ENCODE peak calls at places on chromosomes 11 and 22, in five cellular contexts. F is fibroblast of villous mesenchyme, B is fibroblast of lung, Q is MCF 10A, P is AG04450. G is an unnamed sample.

GRCh38 chr11:441418-442274 is at the start of gene ANO9:
- DNase-seq in Q (peak), P (no peak), B (no peak), F (no peak), G (no peak)

GRCh38 chr22:28237092-28237491 is 318.0 kb upstream of the PITPNB start:
- DNase-seq in P (no peak), F (peak), Q (peak), B (no peak), G (no peak)

GRCh38 chr11:113849713-113850112 is 25.7 kb downstream of the USP28 start:
- DNase-seq in F (no peak), P (no peak), B (no peak), Q (no peak), G (no peak)

GRCh38 chr22:31628969-31629723 is 32.9 kb downstream of the PISD start:
- DNase-seq in Q (no peak), P (no peak), B (no peak), F (no peak), G (no peak)

GRCh38 chr11:61586792-61587430 is 6.0 kb upstream of the SYT7 start:
- DNase-seq in F (no peak), B (no peak), Q (no peak), P (no peak), G (no peak)

GRCh38 chr11:9574556-9574805 is 1.0 kb downstream of the WEE1 start:
- DNase-seq in F (peak), B (no peak), Q (peak), P (no peak), G (no peak)

GRCh38 chr11:4095509-4096230 is 1.1 kb downstream of the RRM1 start:
- DNase-seq in B (peak), Q (peak), F (peak), P (no peak), G (no peak)

GRCh38 chr11:47467372-47467771 is 18.4 kb upstream of the RAPSN start:
- DNase-seq in Q (no peak), F (no peak), P (no peak), B (no peak), G (no peak)

GRCh38 chr11:10742460-10743208 is 8.4 kb upstream of the CTR9 start:
- DNase-seq in P (no peak), Q (no peak), F (peak), B (peak), G (no peak)

GRCh38 chr22:33589297-33589696 is 331.0 kb downstream of the LARGE1 start:
- DNase-seq in F (no peak), P (no peak), B (no peak), Q (no peak), G (no peak)

GRCh38 chr11:28833670-28834069 is 725.5 kb downstream of the METTL15 start:
- DNase-seq in F (peak), Q (peak), P (peak), B (peak), G (no peak)

GRCh38 chr11:123483058-123483457 is 53.0 kb downstream of the GRAMD1B start:
- DNase-seq in F (no peak), P (no peak), B (no peak), Q (peak), G (no peak)

GRCh38 chr11:75468534-75469340 is 35.7 kb upstream of the KLHL35 start:
- DNase-seq in Q (no peak), P (peak), F (peak), B (peak), G (no peak)

GRCh38 chr11:112795142-112795815 is 165.9 kb upstream of the NCAM1 start:
- DNase-seq in B (peak), Q (peak), F (peak), P (no peak), G (no peak)

GRCh38 chr11:3939211-3939610 is 83.7 kb downstream of the STIM1 start:
- DNase-seq in P (peak), F (peak), B (peak), Q (no peak), G (no peak)

GRCh38 chr11:70891844-70892380 is 360.5 kb downstream of the SHANK2 start:
- DNase-seq in B (no peak), Q (no peak), P (no peak), F (no peak), G (no peak)

GRCh38 chr22:27045103-27045940 is 387.9 kb downstream of the MIAT start:
- DNase-seq in B (peak), F (peak), P (no peak), Q (peak), G (no peak)

GRCh38 chr11:72230764-72231365 is 6.3 kb downstream of the INPPL1 start:
- DNase-seq in B (no peak), F (no peak), Q (no peak), P (no peak), G (no peak)

GRCh38 chr11:75583710-75584658 is 21.9 kb downstream of the SERPINH1 start:
- DNase-seq in P (no peak), B (peak), F (peak), Q (no peak), G (peak)

GRCh38 chr22:47168900-47169800 is 406.7 kb downstream of the TBC1D22A start:
- DNase-seq in Q (no peak), P (no peak), B (no peak), F (peak), G (peak)

GRCh38 chr22:42360348-42360747 is 71.9 kb downstream of the NFAM1 start:
- DNase-seq in Q (no peak), P (no peak), B (no peak), F (no peak), G (no peak)

GRCh38 chr11:95715777-95716241 is 73.8 kb downstream of the FAM76B start:
- DNase-seq in B (no peak), F (no peak), P (no peak), Q (peak), G (no peak)

GRCh38 chr22:41021039-41021654 is 70.0 kb downstream of the RBX1 start:
- DNase-seq in P (no peak), F (no peak), B (no peak), Q (peak), G (no peak)

GRCh38 chr11:92050305-92050704 is 174.3 kb upstream of the FAT3 start:
- DNase-seq in Q (no peak), P (no peak), F (no peak), B (no peak), G (no peak)

GRCh38 chr11:115317428-115318185 is 186.6 kb downstream of the CADM1 start:
- DNase-seq in Q (no peak), F (no peak), P (no peak), B (peak), G (no peak)

GRCh38 chr22:19107730-19108074 is 14.5 kb downstream of the DGCR2 start:
- DNase-seq in Q (no peak), B (no peak), P (no peak), F (no peak), G (no peak)

GRCh38 chr11:62370743-62371440 is 33.6 kb downstream of the ASRGL1 start:
- DNase-seq in P (no peak), B (no peak), Q (no peak), F (peak), G (no peak)

GRCh38 chr11:62593434-62594044 is 2.2 kb upstream of the TUT1 start:
- DNase-seq in F (peak), Q (peak), P (peak), B (peak), G (no peak)

GRCh38 chr11:57773026-57773598 is 11.5 kb downstream of the CTNND1 start:
- DNase-seq in P (no peak), B (no peak), F (no peak), Q (peak), G (no peak)

GRCh38 chr22:39729141-39729934 is 158.8 kb downstream of the CACNA1I start:
- DNase-seq in Q (no peak), B (no peak), P (no peak), F (no peak), G (peak)

GRCh38 chr11:72766152-72766902 is 14.1 kb upstream of the ARAP1 start:
- DNase-seq in P (no peak), B (no peak), Q (no peak), F (no peak), G (no peak)

GRCh38 chr11:121249039-121249663 is 43.4 kb upstream of the SC5D start:
- DNase-seq in Q (peak), F (peak), B (peak), P (no peak), G (no peak)

GRCh38 chr11:12963789-12964536 is 45.2 kb upstream of the RASSF10 start:
- DNase-seq in Q (peak), P (peak), B (peak), F (peak), G (peak)

GRCh38 chr11:95322546-95322945 is 91.5 kb upstream of the SESN3 start:
- DNase-seq in F (no peak), B (no peak), P (no peak), Q (no peak), G (no peak)

GRCh38 chr11:111555255-111555654 is 14.7 kb downstream of the LAYN start:
- DNase-seq in F (peak), B (no peak), Q (no peak), P (no peak), G (no peak)

GRCh38 chr11:77065878-77066228 is 918 bp upstream of the CAPN5 start:
- DNase-seq in P (no peak), B (peak), F (peak), Q (no peak), G (no peak)

GRCh38 chr11:112042161-112042960 is 17.2 kb downstream of the DLAT start:
- DNase-seq in B (peak), P (no peak), Q (peak), F (peak), G (no peak)

GRCh38 chr11:19987243-19987870 is 172.9 kb downstream of the DBX1 start:
- DNase-seq in P (no peak), B (no peak), F (peak), Q (no peak), G (no peak)

DNA sequence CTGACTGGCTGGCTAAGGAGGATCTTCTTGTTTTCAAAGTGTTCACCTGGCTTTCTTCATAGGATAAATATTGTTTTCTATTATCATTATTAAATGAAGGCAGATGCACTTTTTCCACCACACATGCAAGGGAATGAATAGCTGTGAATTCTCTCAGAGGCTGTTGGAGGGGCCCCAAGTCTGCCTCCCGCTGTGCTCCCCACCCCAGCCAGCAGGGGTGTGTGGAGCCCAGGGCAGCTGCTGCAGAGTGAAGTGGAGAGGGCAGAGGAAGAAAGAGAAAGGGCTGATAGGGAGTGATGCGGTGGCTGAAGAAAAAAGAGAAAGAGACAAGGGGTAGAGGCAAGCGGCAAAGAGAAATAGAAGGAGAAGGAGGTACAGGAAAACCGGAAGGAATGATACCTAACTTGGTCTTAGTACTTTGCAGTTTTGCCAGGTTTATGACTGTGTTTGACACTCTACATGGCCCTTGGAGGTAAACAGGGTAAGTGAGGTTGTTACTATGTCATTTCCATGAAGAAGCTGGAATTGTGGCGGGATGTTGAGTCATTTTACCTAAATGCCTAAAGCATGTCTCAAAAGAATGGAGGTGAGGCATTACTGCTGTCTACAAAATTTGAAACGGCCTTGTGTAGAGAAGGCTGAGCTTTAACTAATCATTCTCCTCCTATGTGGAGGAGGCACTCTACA is 145.7 kb upstream of the B3GAT1 start:
- DNase-seq in F (no peak), B (no peak), P (no peak), Q (no peak), G (no peak)
- TF ChIP-seq CTCF in F (no peak), B (no peak), P (no peak), Q (no peak), G (no peak)

GRCh38 chr11:126393143-126393542 is 37.7 kb downstream of the ST3GAL4 start:
- DNase-seq in F (no peak), Q (no peak), B (no peak), P (no peak), G (no peak)

GRCh38 chr11:126390418-126390817 is 34.9 kb downstream of the ST3GAL4 start:
- DNase-seq in B (no peak), Q (no peak), F (no peak), P (no peak), G (no peak)

GRCh38 chr11:126391286-126391954 is 35.9 kb downstream of the ST3GAL4 start:
- DNase-seq in F (no peak), P (no peak), Q (no peak), B (no peak), G (no peak)

GRCh38 chr11:126392638-126393023 is 37.1 kb downstream of the ST3GAL4 start:
- DNase-seq in B (no peak), P (no peak), F (no peak), Q (no peak), G (no peak)

GRCh38 chr11:126391970-126392637 is 36.6 kb downstream of the ST3GAL4 start:
- DNase-seq in Q (peak), P (no peak), B (no peak), F (no peak), G (no peak)
- TF ChIP-seq CTCF in Q (no peak), P (peak), B (no peak), F (peak), G (no peak)

DNA sequence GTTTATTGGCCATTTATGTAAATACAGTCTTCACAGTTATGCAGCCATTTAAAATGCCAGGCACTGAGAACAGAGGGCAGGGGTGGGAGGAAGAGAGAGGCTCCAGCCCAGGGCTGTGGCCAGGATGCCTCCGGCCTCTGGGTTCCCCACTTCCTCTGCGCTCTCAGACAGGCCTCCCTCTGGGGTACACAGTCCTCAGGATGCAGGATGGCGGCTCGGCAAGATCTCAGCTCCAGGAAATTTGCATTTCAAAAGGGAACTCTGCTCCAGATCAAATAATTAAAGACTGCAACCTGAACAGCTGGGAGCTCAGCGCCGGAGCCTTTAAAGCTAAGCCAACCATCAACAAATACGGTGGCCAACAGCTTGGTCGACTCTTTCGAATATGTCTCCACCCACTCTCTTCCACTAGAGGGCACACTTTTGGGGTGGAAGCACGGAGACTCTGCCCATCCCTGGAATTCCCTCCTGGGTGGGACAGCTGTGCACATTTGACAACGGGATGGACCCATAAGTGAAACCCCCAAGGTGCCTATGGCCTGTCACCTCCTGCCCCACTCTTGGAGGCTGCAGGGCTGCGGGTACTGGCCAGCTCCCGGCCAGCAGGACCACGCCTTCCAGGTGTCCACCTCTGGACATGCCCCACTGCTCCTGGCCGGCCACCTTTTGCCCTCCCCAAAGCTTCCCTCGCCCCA is 1044.7 kb downstream of the BRD1 start:
- DNase-seq in P (no peak), Q (no peak), B (no peak), F (no peak), G (no peak)
- TF ChIP-seq CTCF in P (no peak), Q (no peak), B (no peak), F (no peak), G (peak)

GRCh38 chr11:17864478-17864941 is 129.9 kb downstream of the KCNC1 start:
- DNase-seq in P (no peak), F (no peak), Q (peak), B (no peak), G (no peak)
- TF ChIP-seq CTCF in P (peak), F (peak), Q (peak), B (no peak), G (peak)

DNA sequence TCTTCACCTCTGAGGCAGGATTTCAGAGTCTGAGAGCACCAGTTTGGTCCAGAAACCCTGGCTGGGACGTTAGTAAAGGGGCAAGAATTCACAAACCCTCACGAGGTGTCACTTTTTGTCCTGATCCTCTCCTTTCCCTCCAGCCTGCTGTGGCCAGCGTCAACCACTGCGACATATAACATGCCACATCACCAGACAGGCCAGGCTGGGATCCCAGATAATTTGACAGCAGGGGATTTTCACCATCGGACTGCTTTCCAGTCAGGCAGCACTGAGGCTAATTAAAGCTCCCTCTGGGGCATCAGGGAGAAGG is 36.8 kb upstream of the RBFOX2 start:
- DNase-seq in P (no peak), Q (no peak), B (no peak), F (no peak), G (no peak)
- TF ChIP-seq CTCF in P (no peak), Q (no peak), B (no peak), F (no peak), G (no peak)

GRCh38 chr11:120209750-120210650 is 832 bp upstream of the OAF start:
- DNase-seq in F (peak), P (no peak), Q (no peak), B (no peak), G (no peak)

GRCh38 chr11:120212259-120212888 is 1.5 kb downstream of the OAF start:
- DNase-seq in Q (no peak), F (peak), B (no peak), P (no peak), G (no peak)

GRCh38 chr11:120212926-120213325 is 2.1 kb downstream of the OAF start:
- DNase-seq in B (no peak), P (no peak), F (peak), Q (no peak), G (no peak)

GRCh38 chr11:120211522-120212258 is 858 bp downstream of the OAF start:
- DNase-seq in B (no peak), F (peak), Q (peak), P (no peak), G (no peak)

GRCh38 chr11:120210651-120211521 is at the start of gene OAF:
- DNase-seq in P (peak), F (peak), B (peak), Q (peak), G (peak)
- TF ChIP-seq CTCF in P (no peak), F (peak), B (no peak), Q (peak), G (peak)

GRCh38 chr22:34931026-34931425 is 134.9 kb upstream of the ISX start:
- DNase-seq in P (no peak), F (no peak), Q (no peak), B (no peak), G (no peak)
- TF ChIP-seq CTCF in P (no peak), F (no peak), Q (no peak), B (no peak), G (no peak)

GRCh38 chr11:119065369-119065768 is 2.2 kb upstream of the VPS11 start:
- DNase-seq in P (no peak), Q (peak), F (peak), B (peak), G (no peak)
- TF ChIP-seq CTCF in P (peak), Q (peak), F (peak), B (peak), G (no peak)

GRCh38 chr11:83801799-83802198 is 515.6 kb upstream of the CCDC90B start:
- DNase-seq in P (no peak), Q (peak), B (no peak), F (no peak), G (no peak)
- TF ChIP-seq CTCF in P (no peak), Q (no peak), B (no peak), F (peak), G (peak)